ENCODE peak calls at places on chromosomes 3 and 15, in six cellular contexts. T, D, X, S, P and H are unnamed samples.

GRCh38 chr15:29107291-29107890 is 162.2 kb downstream of the NSMCE3 start:
- DNase-seq in T (no peak), D (no peak), X (no peak), S (peak), P (no peak), H (no peak)

GRCh38 chr3:134693804-134694203 is 43.0 kb upstream of the KY start:
- DNase-seq in T (no peak), D (no peak), X (no peak), S (no peak), P (no peak), H (no peak)

GRCh38 chr15:91572110-91572509 is 281.4 kb upstream of the SLCO3A1 start:
- DNase-seq in T (no peak), D (no peak), X (no peak), S (no peak), P (no peak), H (peak)

GRCh38 chr15:93929375-93930094 is 301.8 kb upstream of the MCTP2 start:
- DNase-seq in T (peak), D (peak), X (peak), S (peak), P (no peak), H (peak)

GRCh38 chr3:11819146-11819545 is 27.5 kb downstream of the TAMM41 start:
- DNase-seq in T (no peak), D (no peak), X (no peak), S (no peak), P (no peak), H (no peak)

GRCh38 chr3:183381179-183381578 is 47.2 kb downstream of the MCF2L2 start:
- DNase-seq in T (no peak), D (no peak), X (no peak), S (no peak), P (no peak), H (no peak)

GRCh38 chr15:38252481-38253311 is at the start of gene SPRED1:
- DNase-seq in T (no peak), D (peak), X (peak), S (peak), P (peak), H (peak)

GRCh38 chr3:42572278-42572677 is 9.5 kb downstream of the SEC22C start:
- DNase-seq in T (no peak), D (peak), X (peak), S (no peak), P (no peak), H (peak)

GRCh38 chr15:75828429-75828828 is 14.8 kb upstream of the UBE2Q2 start:
- DNase-seq in T (no peak), D (no peak), X (no peak), S (no peak), P (no peak), H (no peak)

GRCh38 chr3:15667484-15667883 is 65.9 kb downstream of the BTD start:
- DNase-seq in T (no peak), D (no peak), X (no peak), S (no peak), P (no peak), H (no peak)

GRCh38 chr3:4734454-4734853 is 241.3 kb downstream of the ITPR1 start:
- DNase-seq in T (no peak), D (no peak), X (no peak), S (no peak), P (peak), H (no peak)

GRCh38 chr3:72255736-72256559 is 471.0 kb upstream of the PROK2 start:
- DNase-seq in T (no peak), D (no peak), X (no peak), S (no peak), P (peak), H (peak)
- TF ChIP-seq CTCF in T (no peak), D (no peak), X (no peak), S (no peak), P (no peak), H (peak)

GRCh38 chr3:30606301-30607031 is at the start of gene TGFBR2:
- DNase-seq in T (peak), D (peak), X (peak), S (peak), P (peak), H (peak)
- TF ChIP-seq CTCF in T (no peak), D (no peak), X (peak), S (peak), P (no peak), H (no peak)

GRCh38 chr3:64176461-64176996 is 48.7 kb downstream of the PRICKLE2 start:
- DNase-seq in T (no peak), D (no peak), X (no peak), S (no peak), P (no peak), H (no peak)
- TF ChIP-seq CTCF in T (no peak), D (no peak), X (no peak), S (no peak), P (no peak), H (no peak)

GRCh38 chr3:101850327-101851048 is 1.2 kb downstream of the NFKBIZ start:
- DNase-seq in T (no peak), D (no peak), X (peak), S (no peak), P (no peak), H (no peak)
- TF ChIP-seq CTCF in T (no peak), D (no peak), X (no peak), S (no peak), P (no peak), H (no peak)

GRCh38 chr3:25505581-25505980 is 77.5 kb downstream of the RARB start:
- DNase-seq in T (no peak), D (no peak), X (no peak), S (no peak), P (no peak), H (no peak)

GRCh38 chr3:25503758-25504157 is 75.7 kb downstream of the RARB start:
- DNase-seq in T (no peak), D (no peak), X (no peak), S (no peak), P (no peak), H (no peak)

GRCh38 chr3:25507811-25508210 is 79.7 kb downstream of the RARB start:
- DNase-seq in T (no peak), D (no peak), X (no peak), S (no peak), P (no peak), H (no peak)

GRCh38 chr3:25497096-25497495 is 69.0 kb downstream of the RARB start:
- DNase-seq in T (no peak), D (no peak), X (no peak), S (no peak), P (no peak), H (no peak)

GRCh38 chr3:25502233-25502632 is 74.2 kb downstream of the RARB start:
- DNase-seq in T (no peak), D (no peak), X (no peak), S (no peak), P (no peak), H (no peak)
- TF ChIP-seq CTCF in T (no peak), D (no peak), X (peak), S (no peak), P (no peak), H (no peak)

DNA sequence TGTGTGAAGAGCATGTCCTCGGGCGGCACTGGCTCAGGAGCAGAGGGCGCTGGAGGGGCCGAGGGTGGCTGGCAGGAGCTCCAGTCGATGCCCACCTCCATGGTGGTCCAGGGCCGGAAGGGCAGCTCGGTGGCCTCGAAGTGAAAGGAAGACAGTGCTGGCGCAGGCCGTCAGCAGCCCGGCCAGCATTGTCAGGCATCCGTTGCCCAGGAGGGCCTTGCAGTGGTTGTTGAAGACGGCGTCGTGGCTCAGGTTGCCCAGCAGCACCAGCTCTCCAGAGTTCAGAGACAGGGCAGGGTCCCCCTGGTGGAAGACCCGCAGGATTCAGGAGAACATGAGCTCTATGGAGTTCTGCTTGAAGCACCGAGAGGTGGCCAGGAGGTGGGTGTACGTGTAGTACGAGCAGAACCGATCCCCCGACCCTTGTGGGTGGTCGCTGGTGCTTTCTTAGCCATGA is 16.5 kb upstream of the SIAH2 start:
- DNase-seq in T (no peak), D (peak), X (peak), S (no peak), P (no peak), H (no peak)
- TF ChIP-seq CTCF in T (no peak), D (peak), X (peak), S (no peak), P (no peak), H (no peak)

GRCh38 chr3:171328419-171329082 is 131.7 kb downstream of the TNIK start:
- DNase-seq in T (no peak), D (peak), X (peak), S (no peak), P (no peak), H (peak)
- TF ChIP-seq CTCF in T (peak), D (peak), X (peak), S (peak), P (no peak), H (peak)

DNA sequence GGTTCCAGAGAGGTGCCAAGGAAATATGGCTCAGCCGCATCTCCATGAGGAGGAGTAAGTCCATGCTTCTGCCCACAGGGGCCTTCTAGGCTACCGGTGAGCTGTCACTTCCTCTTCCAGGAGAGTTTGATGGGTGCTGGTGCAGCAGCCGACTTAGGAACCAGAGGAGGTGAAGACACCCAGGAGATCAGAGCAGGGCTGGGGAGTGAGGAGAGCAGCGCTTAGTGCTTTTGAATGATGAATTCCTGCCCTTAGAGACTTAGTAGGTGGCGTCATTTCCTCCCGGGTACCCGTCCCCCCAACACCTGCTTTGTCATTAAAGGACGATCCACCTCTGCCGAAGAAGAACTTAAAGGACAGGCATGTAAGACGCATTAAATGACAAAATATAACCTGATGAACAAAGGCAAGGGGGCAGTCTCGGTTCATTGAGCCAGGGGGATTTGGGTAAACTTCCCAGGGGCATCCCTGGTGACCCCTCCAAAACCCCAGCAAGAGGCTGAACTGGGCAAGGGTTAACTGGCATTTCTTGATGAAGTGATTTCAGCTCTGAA is 67.6 kb downstream of the HES1 start:
- DNase-seq in T (no peak), D (no peak), X (no peak), S (no peak), P (no peak), H (no peak)
- TF ChIP-seq CTCF in T (no peak), D (no peak), X (no peak), S (no peak), P (no peak), H (no peak)

DNA sequence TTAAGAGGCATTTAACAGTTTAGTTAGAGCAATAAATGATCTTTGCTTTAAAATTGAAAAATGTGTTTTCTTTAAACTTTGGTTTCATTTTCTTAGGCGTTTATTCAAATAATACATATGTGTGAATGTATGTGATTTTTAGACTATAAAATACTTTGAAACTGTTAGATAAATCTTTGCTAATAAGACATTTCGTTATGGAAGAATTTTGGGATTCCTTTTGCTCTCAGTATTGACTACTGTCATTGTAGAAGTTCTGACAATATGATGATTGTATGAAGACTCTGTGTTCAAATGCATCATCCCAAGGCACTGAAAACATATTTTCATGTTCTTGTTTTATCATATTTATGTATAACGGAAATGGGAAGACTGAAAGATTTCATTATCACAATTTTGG is 43.8 kb upstream of the GOLGA8A start:
- DNase-seq in T (no peak), D (no peak), X (no peak), S (no peak), P (no peak), H (no peak)
- TF ChIP-seq CTCF in T (no peak), D (no peak), X (no peak), S (no peak), P (no peak), H (no peak)